ENCODE peak calls at places on chromosomes 7 and 10, in six cellular contexts. U is endothelial cell, F is NCI-H1105 treated with DMSO at 0.1 percent for 48 hours, Y is HFF-Myc, L is lower lobe of right lung, D is GM13976. W is an unnamed sample.

GRCh38 chr10:105793071-105793470 is 1152.0 kb downstream of the SORCS3 start:
- DNase-seq in U (no peak), F (peak), Y (no peak), L (no peak), D (no peak), W (no peak)

GRCh38 chr7:26506196-26506595 is 214.5 kb downstream of the SNX10 start:
- DNase-seq in U (no peak), F (no peak), Y (no peak), L (no peak), D (no peak), W (no peak)

GRCh38 chr7:132001166-132001565 is 444.7 kb upstream of the PODXL start:
- DNase-seq in U (no peak), F (no peak), Y (no peak), L (no peak), D (no peak), W (no peak)

GRCh38 chr7:131533151-131533559 is 23.3 kb downstream of the PODXL start:
- DNase-seq in U (no peak), F (no peak), Y (no peak), L (no peak), D (no peak), W (no peak)

GRCh38 chr10:102643346-102644065 is 773 bp upstream of the TRIM8 start:
- DNase-seq in U (peak), F (peak), Y (no peak), L (peak), D (peak), W (peak)

GRCh38 chr10:543862-544822 is 145.3 kb downstream of the DIP2C start:
- DNase-seq in U (no peak), F (no peak), Y (no peak), L (no peak), D (no peak), W (no peak)

GRCh38 chr10:43192824-43193223 is 54.6 kb downstream of the CSGALNACT2 start:
- DNase-seq in U (no peak), F (no peak), Y (no peak), L (no peak), D (peak), W (no peak)

GRCh38 chr10:42785759-42786158 is 3.2 kb downstream of the BMS1 start:
- DNase-seq in U (no peak), F (no peak), Y (no peak), L (no peak), D (no peak), W (no peak)

GRCh38 chr7:134372858-134373257 is 56.1 kb upstream of the SLC35B4 start:
- DNase-seq in U (no peak), F (no peak), Y (no peak), L (no peak), D (no peak), W (no peak)

GRCh38 chr7:42493436-42494198 is 256.6 kb upstream of the GLI3 start:
- DNase-seq in U (peak), F (peak), Y (peak), L (peak), D (no peak), W (peak)

GRCh38 chr10:121437596-121437995 is 160.6 kb downstream of the FGFR2 start:
- DNase-seq in U (peak), F (no peak), Y (no peak), L (peak), D (no peak), W (no peak)

GRCh38 chr7:140678816-140679130 is 6.0 kb downstream of the ADCK2 start:
- DNase-seq in U (no peak), F (no peak), Y (no peak), L (no peak), D (no peak), W (no peak)

GRCh38 chr10:17430647-17431355 is 23.6 kb downstream of the ST8SIA6 start:
- DNase-seq in U (peak), F (peak), Y (peak), L (peak), D (peak), W (peak)

GRCh38 chr10:6678211-6678803 is 98.2 kb upstream of the PRKCQ start:
- DNase-seq in U (peak), F (peak), Y (no peak), L (no peak), D (peak), W (peak)

GRCh38 chr10:78533776-78534175 is 500.1 kb downstream of the RPS24 start:
- DNase-seq in U (no peak), F (no peak), Y (no peak), L (no peak), D (no peak), W (no peak)

GRCh38 chr7:29277436-29278215 is 83.1 kb downstream of the CHN2 start:
- DNase-seq in U (no peak), F (no peak), Y (no peak), L (no peak), D (no peak), W (no peak)

GRCh38 chr7:151470656-151471180 is 30.8 kb upstream of the CRYGN start:
- DNase-seq in U (no peak), F (no peak), Y (no peak), L (no peak), D (no peak), W (no peak)

GRCh38 chr10:12687996-12688395 is 313.5 kb downstream of the CCDC3 start:
- DNase-seq in U (no peak), F (no peak), Y (no peak), L (no peak), D (no peak), W (no peak)

GRCh38 chr7:37908221-37908788 is 8.3 kb downstream of the SFRP4 start:
- DNase-seq in U (no peak), F (no peak), Y (no peak), L (no peak), D (no peak), W (no peak)

GRCh38 chr7:44990520-44991023 is 9.4 kb upstream of the CCM2 start:
- DNase-seq in U (no peak), F (peak), Y (peak), L (no peak), D (no peak), W (no peak)

GRCh38 chr10:63518690-63519288 is 2.4 kb upstream of the REEP3 start:
- DNase-seq in U (no peak), F (no peak), Y (no peak), L (no peak), D (no peak), W (no peak)

GRCh38 chr10:3825244-3825643 is 40.2 kb upstream of the KLF6 start:
- DNase-seq in U (no peak), F (no peak), Y (no peak), L (no peak), D (no peak), W (no peak)

GRCh38 chr10:68989317-68989990 is 851 bp downstream of the KIFBP start:
- DNase-seq in U (no peak), F (no peak), Y (no peak), L (no peak), D (no peak), W (no peak)

GRCh38 chr10:64515975-64516699 is 994.9 kb downstream of the REEP3 start:
- DNase-seq in U (no peak), F (no peak), Y (no peak), L (no peak), D (no peak), W (no peak)

GRCh38 chr10:69644658-69645295 is 14.7 kb downstream of the FAM241B start:
- DNase-seq in U (peak), F (peak), Y (peak), L (no peak), D (peak), W (peak)

GRCh38 chr10:3579845-3580244 is 205.2 kb downstream of the KLF6 start:
- DNase-seq in U (no peak), F (no peak), Y (no peak), L (no peak), D (no peak), W (no peak)

GRCh38 chr10:13984647-13985155 is 346.0 kb downstream of the FRMD4A start:
- DNase-seq in U (no peak), F (no peak), Y (peak), L (no peak), D (no peak), W (no peak)

GRCh38 chr10:28984431-28984830 is 304.4 kb upstream of the LYZL1 start:
- DNase-seq in U (peak), F (peak), Y (peak), L (peak), D (no peak), W (no peak)

GRCh38 chr7:13540429-13540828 is 449.0 kb downstream of the ETV1 start:
- DNase-seq in U (no peak), F (no peak), Y (no peak), L (no peak), D (no peak), W (no peak)

GRCh38 chr7:135486258-135486657 is 23.6 kb downstream of the CNOT4 start:
- DNase-seq in U (no peak), F (no peak), Y (no peak), L (no peak), D (no peak), W (no peak)

GRCh38 chr7:34875481-34875880 is 161.8 kb downstream of the DPY19L1 start:
- DNase-seq in U (no peak), F (no peak), Y (no peak), L (no peak), D (no peak), W (no peak)

GRCh38 chr10:43202657-43203490 is 64.0 kb downstream of the RASGEF1A start:
- DNase-seq in U (peak), F (no peak), Y (no peak), L (peak), D (peak), W (peak)

GRCh38 chr10:93872776-93873175 is 21.0 kb upstream of the SLC35G1 start:
- DNase-seq in U (no peak), F (no peak), Y (no peak), L (no peak), D (no peak), W (no peak)

W was measured in ecto neural progenitor cell.